ENCODE peak calls at places on chromosome 6, in eight cellular contexts. One of them, this sample, is unnamed.

GRCh38 chr6:150443621-150444020 is 74.8 kb downstream of the IYD start:
- DNase-seq in fibroblast of the aortic adventitia: no peak
- DNase-seq in HEK293T: no peak
- DNase-seq in PC-9: no peak
- DNase-seq in cardiac muscle cell: no peak
- DNase-seq in AG08396: no peak
- DNase-seq in ecto neural progenitor cell: no peak
- DNase-seq in EL: no peak
- DNase-seq in this sample: no peak

GRCh38 chr6:166760288-166760687 is 133.2 kb upstream of the RPS6KA2 start:
- DNase-seq in EL: no peak
- DNase-seq in cardiac muscle cell: no peak
- DNase-seq in AG08396: no peak
- DNase-seq in fibroblast of the aortic adventitia: no peak
- DNase-seq in PC-9: no peak
- DNase-seq in HEK293T: no peak
- DNase-seq in ecto neural progenitor cell: no peak
- DNase-seq in this sample: no peak

GRCh38 chr6:85436408-85436807 is 13.5 kb upstream of the NT5E start:
- DNase-seq in fibroblast of the aortic adventitia: peak
- DNase-seq in EL: peak
- DNase-seq in PC-9: no peak
- DNase-seq in ecto neural progenitor cell: no peak
- DNase-seq in HEK293T: no peak
- DNase-seq in cardiac muscle cell: no peak
- DNase-seq in AG08396: no peak
- DNase-seq in this sample: no peak

GRCh38 chr6:28747631-28748157 is 176.1 kb downstream of the TRIM27 start:
- DNase-seq in PC-9: peak
- DNase-seq in EL: peak
- DNase-seq in cardiac muscle cell: peak
- DNase-seq in HEK293T: peak
- DNase-seq in AG08396: peak
- DNase-seq in ecto neural progenitor cell: peak
- DNase-seq in fibroblast of the aortic adventitia: peak
- DNase-seq in this sample: no peak

GRCh38 chr6:35146453-35146852 is 5.3 kb upstream of the TCP11 start:
- DNase-seq in PC-9: peak
- DNase-seq in cardiac muscle cell: peak
- DNase-seq in AG08396: peak
- DNase-seq in ecto neural progenitor cell: peak
- DNase-seq in HEK293T: peak
- DNase-seq in EL: peak
- DNase-seq in fibroblast of the aortic adventitia: peak
- DNase-seq in this sample: no peak

GRCh38 chr6:8215631-8216030 is 113.3 kb upstream of the EEF1E1 start:
- DNase-seq in fibroblast of the aortic adventitia: peak
- DNase-seq in cardiac muscle cell: no peak
- DNase-seq in HEK293T: no peak
- DNase-seq in AG08396: peak
- DNase-seq in PC-9: no peak
- DNase-seq in ecto neural progenitor cell: no peak
- DNase-seq in EL: peak
- DNase-seq in this sample: no peak

GRCh38 chr6:131061771-131062160 is 1.3 kb downstream of the EPB41L2 start:
- DNase-seq in AG08396: peak
- DNase-seq in EL: peak
- DNase-seq in ecto neural progenitor cell: no peak
- DNase-seq in PC-9: no peak
- DNase-seq in fibroblast of the aortic adventitia: peak
- DNase-seq in HEK293T: no peak
- DNase-seq in cardiac muscle cell: no peak
- DNase-seq in this sample: no peak

GRCh38 chr6:52243282-52243893 is 912 bp downstream of the IL17F start:
- DNase-seq in fibroblast of the aortic adventitia: peak
- DNase-seq in AG08396: no peak
- DNase-seq in cardiac muscle cell: no peak
- DNase-seq in ecto neural progenitor cell: no peak
- DNase-seq in HEK293T: peak
- DNase-seq in EL: no peak
- DNase-seq in PC-9: no peak
- DNase-seq in this sample: no peak

GRCh38 chr6:81950877-81951276 is 198.4 kb upstream of the TENT5A start:
- DNase-seq in PC-9: no peak
- DNase-seq in HEK293T: no peak
- DNase-seq in cardiac muscle cell: no peak
- DNase-seq in EL: peak
- DNase-seq in ecto neural progenitor cell: no peak
- DNase-seq in AG08396: no peak
- DNase-seq in fibroblast of the aortic adventitia: peak
- DNase-seq in this sample: no peak

GRCh38 chr6:90502866-90503407 is 83.9 kb downstream of the MAP3K7 start:
- DNase-seq in cardiac muscle cell: peak
- DNase-seq in EL: no peak
- DNase-seq in ecto neural progenitor cell: no peak
- DNase-seq in fibroblast of the aortic adventitia: no peak
- DNase-seq in HEK293T: no peak
- DNase-seq in AG08396: no peak
- DNase-seq in PC-9: no peak
- DNase-seq in this sample: no peak

GRCh38 chr6:19834858-19835257 is 2.3 kb upstream of the ID4 start:
- DNase-seq in HEK293T: no peak
- DNase-seq in PC-9: peak
- DNase-seq in EL: no peak
- DNase-seq in ecto neural progenitor cell: no peak
- DNase-seq in fibroblast of the aortic adventitia: no peak
- DNase-seq in cardiac muscle cell: no peak
- DNase-seq in AG08396: no peak
- DNase-seq in this sample: no peak

GRCh38 chr6:81806793-81807565 is 54.5 kb upstream of the TENT5A start:
- DNase-seq in ecto neural progenitor cell: no peak
- DNase-seq in HEK293T: no peak
- DNase-seq in EL: no peak
- DNase-seq in fibroblast of the aortic adventitia: no peak
- DNase-seq in PC-9: peak
- DNase-seq in cardiac muscle cell: no peak
- DNase-seq in AG08396: no peak
- DNase-seq in this sample: no peak

GRCh38 chr6:113879186-113880096 is 22.3 kb downstream of the MARCKS start:
- DNase-seq in HEK293T: peak
- DNase-seq in fibroblast of the aortic adventitia: peak
- DNase-seq in AG08396: peak
- DNase-seq in ecto neural progenitor cell: no peak
- DNase-seq in EL: peak
- DNase-seq in PC-9: peak
- DNase-seq in cardiac muscle cell: peak
- DNase-seq in this sample: peak

GRCh38 chr6:111207141-111207858 is 120.0 kb downstream of the SLC16A10 start:
- DNase-seq in cardiac muscle cell: peak
- DNase-seq in AG08396: no peak
- DNase-seq in EL: no peak
- DNase-seq in HEK293T: no peak
- DNase-seq in fibroblast of the aortic adventitia: peak
- DNase-seq in PC-9: no peak
- DNase-seq in ecto neural progenitor cell: no peak
- DNase-seq in this sample: no peak

GRCh38 chr6:163579111-163579879 is 164.8 kb downstream of the QKI start:
- DNase-seq in ecto neural progenitor cell: no peak
- DNase-seq in fibroblast of the aortic adventitia: no peak
- DNase-seq in EL: no peak
- DNase-seq in PC-9: no peak
- DNase-seq in HEK293T: no peak
- DNase-seq in AG08396: no peak
- DNase-seq in cardiac muscle cell: peak
- DNase-seq in this sample: no peak